ENCODE peak calls at places on chromosomes 4 and X, in ten cellular contexts. J, G, K, C, N, M, R, P, A and H are unnamed samples.

GRCh38 chr4:153538408-153539057 is 72.4 kb downstream of the TMEM131L start:
- DNase-seq in C (no peak), G (no peak), N (peak), M (no peak), A (no peak), J (no peak), R (no peak), K (no peak), P (no peak), H (no peak)

GRCh38 chr4:146340798-146341197 is 126.5 kb downstream of the REELD1 start:
- DNase-seq in G (no peak), K (no peak), J (no peak), R (no peak), A (no peak), C (no peak), N (no peak), P (no peak), M (no peak), H (no peak)

GRCh38 chr4:145887241-145887964 is 51.2 kb downstream of the ZNF827 start:
- DNase-seq in P (no peak), R (no peak), N (peak), C (no peak), A (peak), M (no peak), K (no peak), G (no peak), J (no peak), H (no peak)

GRCh38 chr4:157014621-157015591 is 43.3 kb upstream of the PDGFC start:
- DNase-seq in R (no peak), M (peak), K (no peak), N (no peak), P (no peak), C (no peak), J (no peak), A (no peak), G (no peak), H (no peak)

GRCh38 chr4:91325495-91325894 is 978.3 kb upstream of the GRID2 start:
- DNase-seq in J (no peak), M (peak), P (no peak), A (no peak), N (no peak), K (no peak), G (no peak), R (no peak), C (no peak), H (no peak)

GRCh38 chr4:184400375-184400870 is 73.9 kb downstream of the IRF2 start:
- DNase-seq in P (no peak), C (no peak), K (no peak), J (no peak), M (no peak), N (no peak), A (no peak), G (no peak), R (no peak), H (no peak)

GRCh38 chr4:95066011-95066410 is 308.3 kb downstream of the BMPR1B start:
- DNase-seq in P (no peak), A (no peak), J (no peak), R (no peak), G (no peak), K (no peak), M (no peak), C (no peak), N (no peak), H (no peak)

GRCh38 chr4:11228575-11228974 is 200.1 kb downstream of the HS3ST1 start:
- DNase-seq in N (no peak), K (no peak), M (no peak), C (no peak), A (no peak), J (no peak), P (no peak), R (no peak), G (no peak), H (no peak)

GRCh38 chr4:127575888-127576287 is 56.9 kb upstream of the INTU start:
- DNase-seq in K (no peak), P (no peak), A (no peak), J (no peak), N (no peak), R (no peak), M (no peak), C (no peak), G (no peak), H (no peak)

GRCh38 chrX:24175276-24175675 is 25.7 kb downstream of the ZFX start:
- DNase-seq in G (no peak), R (no peak), A (no peak), J (no peak), P (no peak), N (no peak), K (no peak), M (no peak), C (no peak), H (no peak)

GRCh38 chr4:20041838-20042237 is 209.9 kb upstream of the SLIT2 start:
- DNase-seq in M (no peak), C (no peak), K (no peak), J (no peak), P (no peak), N (no peak), R (no peak), G (no peak), A (no peak), H (no peak)

GRCh38 chrX:2589186-2590020 is 88.6 kb upstream of the DHRSX start:
- DNase-seq in G (no peak), N (no peak), C (no peak), K (no peak), P (no peak), M (no peak), R (no peak), J (no peak), A (no peak), H (no peak)

GRCh38 chr4:83536649-83537352 is 893 bp downstream of the GPAT3 start:
- DNase-seq in A (peak), P (no peak), G (no peak), M (no peak), C (no peak), K (no peak), N (no peak), J (peak), R (no peak), H (peak)

GRCh38 chr4:83535945-83536648 is at the start of gene GPAT3:
- DNase-seq in P (peak), M (peak), G (peak), C (peak), N (peak), K (peak), R (no peak), A (peak), J (peak), H (peak)

GRCh38 chr4:83535520-83535944 is 376 bp upstream of the GPAT3 start:
- DNase-seq in P (peak), M (peak), G (peak), A (peak), C (no peak), K (peak), N (peak), R (no peak), J (peak), H (peak)
- TF ChIP-seq POLR2AphosphoS5 in P (no peak), M (no peak), G (no peak), A (no peak), C (no peak), K (no peak), N (no peak), R (no peak), J (no peak), H (no peak)

GRCh38 chr4:40576651-40577480 is 52.8 kb downstream of the RBM47 start:
- DNase-seq in K (peak), P (peak), J (peak), G (peak), R (peak), N (peak), C (no peak), M (peak), A (peak), H (no peak)
- TF ChIP-seq POLR2A in K (peak), P (no peak), J (peak), G (no peak), R (no peak), N (no peak), C (no peak), M (no peak), A (no peak), H (no peak)

DNA sequence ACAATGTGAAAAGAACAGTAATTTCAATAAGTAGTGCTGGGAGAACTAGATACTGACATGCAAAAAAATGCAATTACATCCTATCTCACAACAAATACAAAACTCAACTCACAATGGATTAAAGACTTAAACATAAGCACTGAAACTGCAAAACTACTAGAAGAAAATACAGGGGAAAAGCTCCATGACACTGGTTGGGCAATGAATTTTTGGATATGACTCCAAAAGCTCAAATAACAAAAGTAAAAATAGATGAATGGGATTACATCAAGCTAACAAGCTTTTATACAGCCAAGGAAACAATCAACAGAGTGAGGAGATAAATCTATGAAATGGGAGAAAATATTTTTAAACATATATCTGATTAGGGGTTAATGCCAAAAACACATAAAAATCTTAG is 53.1 kb downstream of the ANKRD17 start:
- DNase-seq in G (no peak), C (no peak), R (no peak), K (no peak), M (no peak), A (no peak), N (no peak), J (no peak), P (no peak), H (no peak)
- TF ChIP-seq POLR2AphosphoS5 in G (no peak), C (no peak), R (no peak), K (no peak), M (no peak), A (no peak), N (no peak), J (no peak), P (no peak), H (no peak)

DNA sequence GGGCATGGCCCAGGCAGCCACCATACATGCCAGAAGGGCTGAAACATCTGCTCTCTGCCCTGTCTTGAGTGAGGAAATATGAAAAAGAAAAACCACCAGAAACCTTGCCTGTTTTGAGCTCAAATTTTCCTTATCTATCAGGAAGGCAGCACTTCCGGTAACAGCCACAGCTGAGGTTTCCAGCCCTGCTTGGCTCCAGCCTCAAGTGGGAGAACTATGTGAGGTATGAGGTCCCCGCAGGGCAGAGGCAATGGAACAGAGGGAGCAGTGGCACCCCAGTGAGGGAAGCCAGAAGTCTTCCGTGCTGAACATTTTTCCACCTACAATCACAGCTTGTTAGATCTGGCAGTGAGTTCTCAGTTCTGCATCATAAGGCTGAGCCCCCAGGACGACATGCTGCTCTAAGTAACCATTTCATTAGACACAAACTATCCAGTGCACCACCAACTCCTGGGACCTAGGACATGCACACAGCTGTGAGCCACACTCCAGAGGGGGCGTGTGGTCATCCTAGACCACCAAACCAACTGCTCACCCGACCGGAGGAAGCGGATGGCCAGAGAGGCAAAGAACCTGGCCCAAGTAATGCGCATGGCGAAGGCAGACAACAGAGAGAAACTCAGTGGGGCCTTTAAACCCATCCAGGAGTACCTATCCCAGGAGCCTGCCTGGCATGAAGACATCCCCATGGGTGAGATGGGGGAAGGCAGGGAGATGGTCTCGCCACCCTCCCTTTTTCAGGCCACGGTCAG is 22.6 kb downstream of the WDR1 start:
- DNase-seq in N (no peak), J (no peak), G (no peak), A (no peak), K (no peak), P (no peak), C (no peak), R (no peak), M (no peak), H (no peak)
- TF ChIP-seq POLR2A in N (no peak), J (no peak), G (no peak), A (no peak), K (no peak), P (no peak), C (peak), R (no peak), M (no peak), H (peak)

DNA sequence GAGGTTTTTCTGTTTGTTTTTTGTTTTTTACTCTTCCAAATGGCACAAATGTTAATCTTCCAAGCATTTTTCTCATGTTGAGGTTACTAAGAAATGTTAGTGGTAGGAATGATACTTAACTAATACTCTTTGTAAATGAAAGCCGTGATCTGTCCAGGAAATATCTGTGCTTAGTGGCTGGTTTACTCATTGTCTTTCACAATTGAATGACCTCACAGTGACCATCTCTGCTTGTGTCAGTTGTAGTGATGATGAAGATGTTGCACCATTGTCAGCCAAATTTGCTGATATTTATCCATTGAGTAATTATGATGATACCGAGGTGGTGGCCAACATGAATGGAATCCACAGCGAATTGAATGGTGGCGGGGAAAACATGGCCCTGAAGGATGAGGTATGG is 93.5 kb downstream of the TNIP2 start:
- DNase-seq in P (no peak), C (no peak), R (no peak), K (no peak), M (no peak), G (no peak), N (no peak), J (no peak), A (no peak), H (no peak)
- TF ChIP-seq POLR2AphosphoS5 in P (no peak), C (no peak), R (no peak), K (no peak), M (no peak), G (no peak), N (no peak), J (no peak), A (no peak), H (no peak)

DNA sequence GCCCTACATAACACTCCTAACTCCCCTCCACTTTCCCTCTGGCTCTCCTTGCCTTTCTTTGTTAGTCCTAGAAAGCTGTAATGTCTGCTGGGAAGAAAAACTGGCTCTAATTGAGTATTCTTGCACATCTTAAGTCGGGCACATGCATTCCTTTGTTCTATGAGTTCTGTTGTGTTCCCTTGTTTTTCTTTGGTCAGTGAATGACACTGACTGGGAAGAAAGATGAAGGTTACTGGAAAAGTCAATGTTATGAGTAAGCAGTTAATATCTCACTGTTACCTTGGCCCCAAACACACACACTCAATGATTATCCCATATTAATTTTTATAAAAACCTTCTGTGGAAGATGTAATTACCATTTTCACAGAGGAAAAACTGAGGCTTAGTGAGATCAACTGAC is 215.9 kb downstream of the SOWAHB start:
- DNase-seq in J (no peak), K (no peak), P (no peak), A (no peak), C (no peak), G (no peak), M (no peak), R (no peak), N (no peak), H (no peak)
- TF ChIP-seq POLR2A in J (no peak), K (no peak), P (no peak), A (no peak), C (no peak), G (no peak), M (no peak), R (no peak), N (no peak), H (no peak)

GRCh38 chr4:7886250-7886973 is 53.2 kb downstream of the AFAP1 start:
- DNase-seq in M (no peak), N (no peak), C (no peak), K (no peak), J (no peak), P (no peak), G (no peak), A (no peak), R (no peak), H (no peak)
- TF ChIP-seq POLR2AphosphoS5 in M (no peak), N (peak), C (no peak), K (no peak), J (no peak), P (no peak), G (no peak), A (no peak), R (no peak), H (no peak)

DNA sequence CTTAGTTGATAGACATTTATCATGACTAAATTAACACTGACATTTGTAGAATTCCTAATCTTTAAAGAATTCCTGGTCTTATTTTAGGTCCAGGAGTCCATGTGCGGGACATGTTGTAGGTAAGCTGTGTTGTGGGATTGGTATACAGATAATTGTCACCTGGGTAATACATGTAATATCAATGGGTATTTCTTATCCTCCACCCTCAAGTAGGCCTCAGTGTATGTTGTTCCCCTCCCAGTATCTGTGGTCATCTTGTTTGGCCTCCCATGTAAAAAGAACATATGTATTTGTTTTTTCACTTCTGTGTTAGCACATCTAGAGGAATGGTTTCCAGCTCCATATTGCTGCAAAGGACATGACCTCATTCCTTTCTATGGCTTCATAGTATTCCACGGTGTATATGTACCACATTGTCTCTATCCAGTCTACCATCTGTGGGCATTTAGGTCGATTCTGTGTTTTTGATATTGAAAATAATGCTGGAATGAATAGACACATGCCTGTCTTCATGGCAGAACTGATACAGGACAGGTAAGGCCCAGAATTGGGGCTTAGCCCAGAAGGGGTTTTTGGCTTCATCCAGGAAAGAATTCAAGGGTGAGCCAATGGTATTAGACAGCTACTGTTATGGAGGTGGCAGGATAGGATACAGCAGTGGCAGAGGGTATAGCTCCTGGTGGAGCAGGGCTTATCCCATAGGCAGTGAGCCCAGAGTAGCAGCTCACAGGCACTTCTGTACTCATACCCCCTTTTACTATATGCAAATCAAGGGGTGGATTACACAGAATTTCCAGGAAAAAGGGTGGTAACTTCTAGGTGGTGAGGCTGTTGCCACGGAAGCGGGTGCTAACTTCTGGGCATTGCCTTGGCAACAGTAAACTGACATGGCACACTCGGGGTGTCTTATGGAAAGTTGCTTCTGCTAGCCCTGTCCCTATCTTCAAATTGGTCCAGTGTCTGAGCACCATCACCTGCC is 66.1 kb upstream of the WDR1 start:
- DNase-seq in K (no peak), M (no peak), G (no peak), J (no peak), P (no peak), A (no peak), C (no peak), N (no peak), R (no peak), H (no peak)
- TF ChIP-seq POLR2A in K (no peak), M (no peak), G (no peak), J (no peak), P (no peak), A (no peak), C (no peak), N (no peak), R (no peak), H (no peak)